ENCODE peak calls at places on chromosomes 12 and 14, in nine cellular contexts. C, F, M, V, O, H, L, Q and S are unnamed samples.

GRCh38 chr12:121400332-121401139 is 618 bp downstream of the RNF34 start:
- DNase-seq in M (peak), C (peak), F (peak), Q (peak), V (no peak), O (no peak), H (peak), L (peak), S (peak)

GRCh38 chr12:52452101-52452500 is at the start of gene KRT6B:
- DNase-seq in V (no peak), O (no peak), C (no peak), L (no peak), M (no peak), H (no peak), F (no peak), Q (no peak), S (peak)

GRCh38 chr14:48792376-48793024 is 793.7 kb downstream of the RPS29 start:
- DNase-seq in L (no peak), V (peak), C (no peak), F (no peak), O (no peak), H (no peak), M (no peak), Q (no peak), S (no peak)

GRCh38 chr12:104604070-104604994 is 147.6 kb downstream of the CHST11 start:
- DNase-seq in L (peak), Q (no peak), H (peak), F (peak), V (peak), M (peak), O (peak), C (peak), S (peak)

GRCh38 chr14:73426877-73427276 is 31.5 kb downstream of the NUMB start:
- DNase-seq in Q (no peak), L (no peak), H (peak), M (no peak), O (no peak), C (no peak), F (no peak), V (no peak), S (no peak)

GRCh38 chr12:120240495-120240833 is 25.1 kb downstream of the PXN start:
- DNase-seq in V (no peak), Q (no peak), H (no peak), O (no peak), F (no peak), L (no peak), M (no peak), C (no peak), S (no peak)

GRCh38 chr14:36583242-36584166 is 1.1 kb upstream of the NKX2-8 start:
- DNase-seq in L (no peak), C (no peak), M (no peak), H (no peak), Q (no peak), F (no peak), O (no peak), V (no peak), S (no peak)

GRCh38 chr12:3551386-3551785 is 60.4 kb downstream of the PRMT8 start:
- DNase-seq in O (no peak), M (no peak), L (peak), H (peak), V (no peak), C (no peak), Q (no peak), F (no peak), S (no peak)

GRCh38 chr12:1795221-1795784 is 25.1 kb upstream of the LRTM2 start:
- DNase-seq in V (no peak), Q (no peak), M (no peak), C (no peak), O (no peak), L (no peak), H (no peak), F (no peak), S (no peak)

GRCh38 chr14:102490456-102490855 is 19.1 kb downstream of the ANKRD9 start:
- DNase-seq in C (no peak), O (no peak), M (no peak), F (no peak), V (no peak), Q (no peak), H (no peak), L (no peak), S (no peak)

GRCh38 chr12:68310370-68310769 is 21.8 kb downstream of the MDM1 start:
- DNase-seq in L (no peak), Q (no peak), O (no peak), H (peak), V (no peak), F (no peak), M (no peak), C (no peak), S (peak)

GRCh38 chr12:75503866-75504265 is 7.5 kb downstream of the KRR1 start:
- DNase-seq in C (no peak), F (no peak), M (no peak), O (no peak), V (no peak), Q (no peak), L (no peak), H (no peak), S (no peak)

GRCh38 chr12:3770891-3771290 is 18.0 kb upstream of the CRACR2A start:
- DNase-seq in Q (no peak), V (peak), L (no peak), C (no peak), M (no peak), O (no peak), H (peak), F (no peak), S (peak)

GRCh38 chr12:87728936-87729593 is 300.1 kb downstream of the C12orf50 start:
- DNase-seq in O (no peak), M (no peak), L (no peak), Q (no peak), F (no peak), C (no peak), H (no peak), V (no peak), S (no peak)

GRCh38 chr14:52730708-52731111 is 744 bp downstream of the STYX start:
- DNase-seq in H (peak), C (no peak), M (no peak), O (no peak), Q (no peak), V (no peak), L (no peak), F (no peak), S (peak)

GRCh38 chr12:96448287-96448686 is 41.1 kb upstream of the CFAP54 start:
- DNase-seq in Q (no peak), C (no peak), V (peak), L (no peak), H (peak), M (no peak), O (no peak), F (no peak), S (peak)

GRCh38 chr12:6312529-6313325 is 2.2 kb downstream of the PLEKHG6 start:
- DNase-seq in H (no peak), F (no peak), L (no peak), M (peak), V (no peak), O (no peak), C (no peak), Q (no peak), S (peak)

GRCh38 chr14:73743431-73743931 is 29.3 kb upstream of the PNMA1 start:
- DNase-seq in V (no peak), L (no peak), Q (peak), F (peak), M (no peak), H (no peak), O (peak), C (no peak), S (no peak)

GRCh38 chr12:105705765-105706164 is 375.3 kb downstream of the C12orf75 start:
- DNase-seq in O (peak), M (peak), C (peak), L (peak), F (peak), H (peak), Q (peak), V (peak), S (peak)

GRCh38 chr12:24814379-24815086 is 134.4 kb downstream of the BCAT1 start:
- DNase-seq in F (no peak), M (no peak), C (no peak), O (no peak), L (no peak), H (no peak), Q (no peak), V (no peak), S (no peak)

GRCh38 chr12:103442187-103442564 is 53.6 kb downstream of the C12orf42 start:
- DNase-seq in Q (no peak), O (no peak), L (no peak), H (no peak), F (no peak), C (no peak), V (no peak), M (no peak), S (no peak)

GRCh38 chr12:14840616-14841015 is 2.7 kb downstream of the ART4 start:
- DNase-seq in H (no peak), C (no peak), V (no peak), Q (no peak), L (no peak), M (no peak), F (no peak), O (no peak), S (no peak)

GRCh38 chr12:106358410-106359241 is 1.1 kb downstream of the POLR3B start:
- DNase-seq in H (peak), O (no peak), L (peak), C (no peak), F (peak), Q (no peak), V (no peak), M (no peak), S (peak)

GRCh38 chr12:115648463-115648862 is 629.0 kb downstream of the MED13L start:
- DNase-seq in L (no peak), C (no peak), F (no peak), V (no peak), H (no peak), Q (no peak), M (no peak), O (no peak), S (peak)

GRCh38 chr12:54201001-54201794 is 12.4 kb upstream of the SMUG1 start:
- DNase-seq in O (peak), F (peak), L (peak), V (no peak), C (peak), M (peak), H (peak), Q (peak), S (peak)
- TF ChIP-seq CTCF in O (peak), F (peak), L (peak), V (peak), C (peak), M (no peak), H (peak), Q (peak), S (peak)

GRCh38 chr14:68841030-68841809 is 48.4 kb upstream of the ZFP36L1 start:
- DNase-seq in O (no peak), V (no peak), F (no peak), Q (no peak), H (peak), L (no peak), M (no peak), C (no peak), S (no peak)

GRCh38 chr14:68846466-68846865 is 53.6 kb upstream of the ZFP36L1 start:
- DNase-seq in V (peak), F (no peak), L (no peak), H (no peak), C (no peak), Q (no peak), O (no peak), M (no peak), S (no peak)

GRCh38 chr14:68842298-68842697 is 49.4 kb upstream of the ZFP36L1 start:
- DNase-seq in M (no peak), O (no peak), F (no peak), C (peak), L (no peak), V (no peak), Q (no peak), H (no peak), S (no peak)

GRCh38 chr14:68843471-68844209 is 50.8 kb upstream of the ZFP36L1 start:
- DNase-seq in O (peak), Q (peak), M (peak), F (peak), H (peak), L (peak), V (no peak), C (peak), S (peak)

GRCh38 chr14:68844210-68844545 is 51.3 kb upstream of the ZFP36L1 start:
- DNase-seq in M (no peak), F (no peak), L (no peak), Q (no peak), C (no peak), V (no peak), H (no peak), O (no peak), S (no peak)
- TF ChIP-seq CTCF in M (no peak), F (no peak), L (no peak), Q (no peak), C (no peak), V (no peak), H (no peak), O (no peak), S (no peak)

GRCh38 chr14:99363616-99364290 is 91.8 kb upstream of the BCL11B start:
- DNase-seq in F (no peak), L (no peak), C (no peak), V (no peak), Q (no peak), H (no peak), M (no peak), O (no peak), S (no peak)
- TF ChIP-seq CTCF in F (no peak), L (no peak), C (no peak), V (no peak), Q (no peak), H (no peak), M (no peak), O (no peak), S (no peak)

GRCh38 chr12:128671528-128672042 is 152.2 kb downstream of the SLC15A4 start:
- DNase-seq in V (no peak), C (no peak), F (no peak), L (no peak), O (no peak), Q (no peak), M (no peak), H (no peak), S (peak)
- TF ChIP-seq CTCF in V (no peak), C (no peak), F (no peak), L (no peak), O (no peak), Q (peak), M (no peak), H (no peak), S (no peak)

DNA sequence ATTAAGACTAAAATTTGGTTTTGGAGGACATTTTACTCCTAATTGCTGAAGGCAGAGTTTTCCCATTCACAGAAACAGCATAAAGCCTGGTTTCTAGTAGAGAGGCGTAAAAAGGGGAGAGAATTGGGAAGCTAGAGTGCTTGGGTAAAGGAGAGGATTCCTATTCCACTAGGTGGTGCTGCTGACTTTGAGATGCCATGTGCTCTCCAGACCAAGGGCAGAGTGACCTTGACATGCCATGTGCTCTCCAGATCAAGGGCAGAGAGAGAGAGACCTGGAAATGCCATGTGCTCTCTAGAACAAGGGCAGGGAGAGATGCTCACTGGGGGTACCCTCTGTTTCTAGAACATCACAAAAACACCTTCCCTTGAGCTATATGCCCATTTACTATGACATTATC is 176.2 kb upstream of the PDZRN4 start:
- DNase-seq in O (no peak), M (no peak), Q (no peak), F (no peak), H (no peak), V (no peak), C (no peak), L (no peak), S (no peak)
- TF ChIP-seq CTCF in O (no peak), M (no peak), Q (no peak), F (no peak), H (no peak), V (no peak), C (no peak), L (no peak), S (no peak)